ENCODE peak calls at places on chromosomes 3 and 15, in seven cellular contexts. L is IMR-90, Q is WTC11, K is HepG2, Z is GM12878, R is K562, B is H1. D is an unnamed sample.

GRCh38 chr3:95120921-95121320 is 1058.1 kb downstream of the NSUN3 start:
- DNase-seq in Q (no peak), Z (no peak), K (no peak), L (no peak), R (no peak), B (no peak), D (no peak)

GRCh38 chr3:153756816-153757215 is 364.4 kb upstream of the ARHGEF26 start:
- DNase-seq in Z (no peak), R (no peak), Q (no peak), K (no peak), B (no peak), L (no peak), D (no peak)

GRCh38 chr3:41740374-41740773 is 221.5 kb downstream of the ULK4 start:
- DNase-seq in L (no peak), R (no peak), Z (no peak), B (no peak), Q (no peak), K (no peak), D (no peak)

GRCh38 chr3:123449986-123450474 is 1.1 kb upstream of the ADCY5 start:
- DNase-seq in R (no peak), B (no peak), Q (peak), Z (no peak), L (no peak), K (no peak), D (no peak)

GRCh38 chr3:71551286-71551919 is 32.1 kb downstream of the FOXP1 start:
- DNase-seq in K (no peak), R (no peak), Z (no peak), B (no peak), Q (no peak), L (peak), D (no peak)

GRCh38 chr15:40823572-40824343 is 4.8 kb downstream of the PPP1R14D start:
- DNase-seq in B (no peak), Q (no peak), Z (no peak), K (peak), R (no peak), L (no peak), D (no peak)

GRCh38 chr3:99909714-99910508 is 92.2 kb downstream of the CMSS1 start:
- DNase-seq in R (no peak), B (no peak), Z (no peak), Q (no peak), K (peak), L (peak), D (peak)

GRCh38 chr15:40754574-40754882 is 526 bp downstream of the RMDN3 start:
- DNase-seq in Z (no peak), Q (peak), R (peak), K (no peak), B (no peak), L (no peak), D (no peak)

GRCh38 chr3:117104792-117105191 is 395.2 kb downstream of the TUSC7 start:
- DNase-seq in B (peak), Z (no peak), Q (no peak), L (peak), R (no peak), K (no peak), D (no peak)

GRCh38 chr3:116815831-116816588 is 106.4 kb downstream of the TUSC7 start:
- DNase-seq in Q (no peak), Z (no peak), R (no peak), K (no peak), L (peak), B (no peak), D (no peak)

GRCh38 chr3:52026016-52026415 is 30.3 kb upstream of the RPL29 start:
- DNase-seq in R (no peak), K (no peak), L (no peak), Z (no peak), Q (no peak), B (no peak), D (no peak)

GRCh38 chr3:47086071-47086470 is 77.8 kb downstream of the SETD2 start:
- DNase-seq in K (no peak), L (no peak), Z (no peak), B (no peak), Q (no peak), R (no peak), D (no peak)

GRCh38 chr15:60389261-60390077 is 8.3 kb downstream of the ANXA2 start:
- DNase-seq in B (no peak), L (no peak), Z (peak), K (no peak), R (no peak), Q (no peak), D (no peak)

GRCh38 chr3:115644391-115644790 is 21.1 kb downstream of the GAP43 start:
- DNase-seq in B (no peak), Q (no peak), Z (no peak), K (no peak), R (no peak), L (peak), D (no peak)

DNA sequence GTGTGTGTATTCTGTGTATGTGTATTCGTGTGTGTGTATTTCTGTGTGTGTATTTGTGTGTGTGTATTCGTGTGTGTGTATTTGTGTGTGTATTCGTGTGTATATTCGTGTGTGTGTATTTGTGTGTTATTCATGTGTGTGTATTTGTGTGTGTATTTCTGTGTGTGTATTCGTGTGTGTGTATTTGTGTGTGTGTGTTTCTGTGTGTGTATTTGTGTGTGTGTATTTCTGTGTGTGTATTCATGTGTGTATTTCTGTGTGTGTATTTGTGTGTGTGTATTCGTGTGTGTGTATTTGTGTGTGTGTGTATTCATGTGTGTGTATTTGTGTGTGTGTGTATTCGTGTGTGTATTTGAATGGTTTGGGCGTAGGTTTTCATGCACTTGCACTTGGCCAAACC is 405.4 kb downstream of the SOX2 start:
- DNase-seq in K (no peak), B (no peak), L (no peak), R (no peak), Q (no peak), Z (no peak), D (no peak)
- TF ChIP-seq USF2 in K (no peak), B (no peak), L (no peak), R (no peak), Q (no peak), Z (no peak), D (no peak)

DNA sequence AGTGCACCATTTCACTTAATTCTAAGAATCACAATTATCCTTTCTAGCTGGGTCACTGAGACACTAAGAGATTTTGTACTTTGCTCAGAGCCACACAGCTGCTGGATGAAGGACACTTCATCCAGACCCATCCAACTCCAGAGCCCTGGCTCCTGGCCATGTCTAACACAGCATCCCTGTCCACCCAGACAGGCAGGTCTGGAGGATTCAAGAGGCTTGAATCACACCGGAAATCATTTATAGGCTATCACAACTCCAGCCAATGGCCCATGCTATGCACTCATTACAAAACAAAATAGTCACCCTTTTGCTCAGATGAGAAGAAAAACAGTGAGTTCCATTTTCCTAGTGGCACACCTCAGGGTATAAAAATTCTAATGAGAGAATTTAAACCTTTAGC is 198.2 kb upstream of the LMCD1 start:
- DNase-seq in L (peak), K (no peak), B (no peak), Z (no peak), Q (no peak), R (no peak), D (no peak)
- TF ChIP-seq USF2 in L (no peak), K (no peak), B (no peak), Z (no peak), Q (no peak), R (no peak), D (no peak)

GRCh38 chr15:33955945-33956344 is 12.4 kb upstream of the CHRM5 start:
- DNase-seq in R (no peak), L (no peak), B (no peak), Q (no peak), K (no peak), Z (no peak), D (no peak)
- TF ChIP-seq USF2 in R (no peak), L (no peak), B (no peak), Q (no peak), K (no peak), Z (no peak), D (no peak)

GRCh38 chr15:37131639-37132038 is 31.3 kb upstream of the MEIS2 start:
- DNase-seq in L (no peak), K (no peak), Z (no peak), R (no peak), B (no peak), Q (no peak), D (no peak)
- TF ChIP-seq USF2 in L (no peak), K (no peak), Z (no peak), R (no peak), B (no peak), Q (no peak), D (no peak)

DNA sequence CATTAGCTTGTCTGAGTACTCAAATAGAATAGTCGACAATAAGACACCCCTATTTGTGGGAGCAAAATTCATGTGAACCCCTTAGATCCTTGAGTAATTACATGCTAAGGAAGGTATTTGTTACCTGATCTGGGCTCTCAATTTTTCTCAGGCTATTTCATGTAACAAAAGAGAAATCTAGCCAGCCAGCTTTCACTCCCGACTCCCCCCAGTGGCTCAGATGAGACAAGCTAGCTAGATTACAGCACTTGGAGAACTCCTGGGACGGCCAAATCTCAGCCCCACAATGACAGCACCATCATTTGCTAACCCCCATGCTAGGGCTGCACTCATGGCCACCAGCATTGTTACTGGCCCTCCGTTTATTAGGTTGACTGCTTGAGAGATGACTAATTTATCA is 41.3 kb downstream of the GLDN start:
- DNase-seq in K (peak), Z (no peak), Q (peak), R (peak), L (peak), B (no peak), D (peak)
- TF ChIP-seq USF2 in K (no peak), Z (no peak), Q (no peak), R (no peak), L (no peak), B (no peak), D (no peak)

GRCh38 chr3:14785207-14786155 is 33.3 kb upstream of the FGD5 start:
- DNase-seq in B (no peak), R (no peak), Q (no peak), L (no peak), K (no peak), Z (no peak), D (no peak)
- TF ChIP-seq USF2 in B (no peak), R (no peak), Q (no peak), L (no peak), K (no peak), Z (no peak), D (no peak)

GRCh38 chr3:64332461-64333350 is 107.4 kb upstream of the PRICKLE2 start:
- DNase-seq in B (no peak), Z (no peak), R (no peak), Q (no peak), L (peak), K (no peak), D (no peak)
- TF ChIP-seq USF2 in B (no peak), Z (no peak), R (no peak), Q (no peak), L (no peak), K (no peak), D (no peak)

DNA sequence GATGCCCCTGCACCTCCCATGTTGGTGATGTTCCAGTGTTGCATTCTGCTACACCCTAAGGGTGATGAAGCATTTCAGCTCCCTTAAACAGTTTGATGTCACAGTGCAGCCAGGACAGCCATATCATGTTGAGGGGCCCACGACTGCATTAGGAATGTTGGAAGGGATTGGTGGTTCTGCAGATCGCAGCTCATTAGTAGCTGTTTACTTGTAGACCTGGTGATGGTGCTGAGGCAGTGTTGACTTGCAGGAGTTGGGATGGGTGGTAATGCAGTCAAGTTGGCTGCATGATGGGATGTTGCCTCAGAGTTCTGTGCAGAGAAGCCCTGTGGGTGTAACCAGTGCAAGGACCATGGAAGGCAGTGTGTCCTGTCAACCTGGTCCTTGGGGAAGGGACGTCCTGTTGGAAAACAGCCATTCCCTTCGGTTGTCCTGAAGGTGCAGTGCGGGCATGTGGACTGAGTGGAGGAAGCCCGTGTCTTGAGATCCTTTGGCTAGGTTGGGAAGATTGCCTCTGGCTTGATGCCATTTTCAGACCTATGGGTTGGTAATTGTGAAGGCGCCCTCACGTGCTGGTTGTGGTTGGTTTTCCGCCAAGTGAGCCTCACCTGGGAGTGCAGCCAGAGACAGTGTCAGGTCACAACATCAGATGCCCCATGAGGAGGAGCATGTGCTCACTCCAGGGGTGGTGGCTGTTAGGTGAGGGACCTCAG is 100.7 kb downstream of the SNRPN start:
- DNase-seq in R (no peak), Q (no peak), Z (no peak), K (no peak), L (no peak), B (no peak), D (no peak)
- TF ChIP-seq USF2 in R (no peak), Q (no peak), Z (no peak), K (no peak), L (no peak), B (no peak), D (no peak)

GRCh38 chr3:9422712-9423424 is 25.5 kb downstream of the SETD5 start:
- DNase-seq in K (peak), Z (no peak), B (no peak), L (peak), R (peak), Q (no peak), D (peak)
- TF ChIP-seq USF2 in K (no peak), Z (no peak), B (no peak), L (no peak), R (no peak), Q (no peak), D (no peak)